ENCODE peak calls at places on chromosomes 12 and 14, in seven cellular contexts. One of them, this sample, is unnamed.
A peak's percentile ranks its signal among the peaks of the same experiment; 100 is the strongest.

GRCh38 chr12:62758216-62758615 is 176.7 kb downstream of the PPM1H start:
- DNase-seq in GM12878: no peak
- DNase-seq in SK-N-SH: no peak
- DNase-seq in K562: no peak
- DNase-seq in HepG2: no peak
- DNase-seq in HCT116: no peak
- DNase-seq in A549: no peak
- DNase-seq in this sample: no peak

GRCh38 chr14:49250109-49250508 is 336.1 kb downstream of the RPS29 start:
- DNase-seq in SK-N-SH: no peak
- DNase-seq in A549: no peak
- DNase-seq in HepG2: no peak
- DNase-seq in HCT116: no peak
- DNase-seq in K562: no peak
- DNase-seq in GM12878: no peak
- DNase-seq in this sample: no peak

GRCh38 chr14:85702937-85703336 is 173.0 kb downstream of the FLRT2 start:
- DNase-seq in K562: no peak
- DNase-seq in GM12878: no peak
- DNase-seq in HCT116: no peak
- DNase-seq in HepG2: no peak
- DNase-seq in SK-N-SH: no peak
- DNase-seq in A549: no peak
- DNase-seq in this sample: no peak

GRCh38 chr12:48510111-48510510 is 15.3 kb upstream of the OR8S1 start:
- DNase-seq in SK-N-SH: no peak
- DNase-seq in A549: no peak
- DNase-seq in GM12878: no peak
- DNase-seq in K562: no peak
- DNase-seq in HepG2: no peak
- DNase-seq in HCT116: no peak
- DNase-seq in this sample: no peak

GRCh38 chr12:47889040-47889439 is 15.8 kb downstream of the VDR start:
- DNase-seq in A549: no peak
- DNase-seq in GM12878: no peak
- DNase-seq in HCT116: no peak
- DNase-seq in HepG2: no peak
- DNase-seq in SK-N-SH: no peak
- DNase-seq in K562: no peak
- DNase-seq in this sample: no peak

GRCh38 chr12:92968201-92968813 is 39.2 kb upstream of the EEA1 start:
- DNase-seq in GM12878: no peak
- DNase-seq in K562: no peak
- DNase-seq in A549: no peak
- DNase-seq in SK-N-SH: no peak
- DNase-seq in HCT116: no peak
- DNase-seq in HepG2: no peak
- DNase-seq in this sample: no peak

GRCh38 chr12:45336331-45336730 is 120.4 kb downstream of the ANO6 start:
- DNase-seq in SK-N-SH: no peak
- DNase-seq in K562: no peak
- DNase-seq in HCT116: no peak
- DNase-seq in HepG2: no peak
- DNase-seq in A549: no peak
- DNase-seq in GM12878: no peak
- DNase-seq in this sample: no peak

GRCh38 chr12:57129311-57130288 is 1.3 kb downstream of the LRP1 start:
- DNase-seq in HCT116: no peak
- DNase-seq in K562: no peak
- DNase-seq in HepG2: no peak
- DNase-seq in A549: no peak
- DNase-seq in GM12878: no peak
- DNase-seq in SK-N-SH: peak; percentile 66
- DNase-seq in this sample: peak; percentile 64

GRCh38 chr12:49097381-49097780 is 2.8 kb upstream of the DHH start:
- DNase-seq in A549: no peak
- DNase-seq in HCT116: no peak
- DNase-seq in K562: peak; percentile 6
- DNase-seq in SK-N-SH: no peak
- DNase-seq in HepG2: no peak
- DNase-seq in GM12878: no peak
- DNase-seq in this sample: no peak

GRCh38 chr12:7935773-7936581 is at the start of gene SLC2A3:
- DNase-seq in GM12878: peak; percentile 65
- DNase-seq in A549: peak; percentile 38
- DNase-seq in HCT116: no peak
- DNase-seq in SK-N-SH: peak; percentile 43
- DNase-seq in HepG2: peak; percentile 84
- DNase-seq in K562: peak; percentile 74
- DNase-seq in this sample: peak; percentile 90

GRCh38 chr12:119180380-119181040 is 1.8 kb downstream of the HSPB8 start:
- DNase-seq in K562: peak; percentile 24
- DNase-seq in SK-N-SH: no peak
- DNase-seq in HCT116: no peak
- DNase-seq in HepG2: no peak
- DNase-seq in GM12878: no peak
- DNase-seq in A549: no peak
- DNase-seq in this sample: no peak

GRCh38 chr12:30847259-30847658 is 79.3 kb upstream of the TSPAN11 start:
- DNase-seq in K562: peak; percentile 40
- DNase-seq in A549: no peak
- DNase-seq in SK-N-SH: peak; percentile 44
- DNase-seq in HepG2: peak; percentile 66
- DNase-seq in HCT116: peak; percentile 62
- DNase-seq in GM12878: peak; percentile 28
- DNase-seq in this sample: peak; percentile 86

GRCh38 chr12:93563807-93564538 is 8.5 kb upstream of the SOCS2 start:
- DNase-seq in A549: peak; percentile 76
- DNase-seq in HCT116: peak; percentile 59
- DNase-seq in SK-N-SH: no peak
- DNase-seq in GM12878: no peak
- DNase-seq in K562: peak; percentile 33
- DNase-seq in HepG2: peak; percentile 100
- DNase-seq in this sample: peak; percentile 47

GRCh38 chr12:65098364-65098763 is 22.7 kb downstream of the WIF1 start:
- DNase-seq in A549: no peak
- DNase-seq in HCT116: no peak
- DNase-seq in GM12878: no peak
- DNase-seq in K562: no peak
- DNase-seq in SK-N-SH: no peak
- DNase-seq in HepG2: no peak
- DNase-seq in this sample: no peak

GRCh38 chr14:69711471-69712216 is 55.3 kb upstream of the SRSF5 start:
- DNase-seq in SK-N-SH: no peak
- DNase-seq in K562: no peak
- DNase-seq in HepG2: no peak
- DNase-seq in A549: no peak
- DNase-seq in GM12878: no peak
- DNase-seq in HCT116: no peak
- DNase-seq in this sample: no peak

GRCh38 chr12:47825239-47825639 is 5.5 kb upstream of the HDAC7 start:
- DNase-seq in K562: no peak
- DNase-seq in GM12878: no peak
- DNase-seq in HepG2: no peak
- DNase-seq in A549: peak; percentile 21
- DNase-seq in SK-N-SH: no peak
- DNase-seq in HCT116: no peak
- DNase-seq in this sample: peak; percentile 34

DNA sequence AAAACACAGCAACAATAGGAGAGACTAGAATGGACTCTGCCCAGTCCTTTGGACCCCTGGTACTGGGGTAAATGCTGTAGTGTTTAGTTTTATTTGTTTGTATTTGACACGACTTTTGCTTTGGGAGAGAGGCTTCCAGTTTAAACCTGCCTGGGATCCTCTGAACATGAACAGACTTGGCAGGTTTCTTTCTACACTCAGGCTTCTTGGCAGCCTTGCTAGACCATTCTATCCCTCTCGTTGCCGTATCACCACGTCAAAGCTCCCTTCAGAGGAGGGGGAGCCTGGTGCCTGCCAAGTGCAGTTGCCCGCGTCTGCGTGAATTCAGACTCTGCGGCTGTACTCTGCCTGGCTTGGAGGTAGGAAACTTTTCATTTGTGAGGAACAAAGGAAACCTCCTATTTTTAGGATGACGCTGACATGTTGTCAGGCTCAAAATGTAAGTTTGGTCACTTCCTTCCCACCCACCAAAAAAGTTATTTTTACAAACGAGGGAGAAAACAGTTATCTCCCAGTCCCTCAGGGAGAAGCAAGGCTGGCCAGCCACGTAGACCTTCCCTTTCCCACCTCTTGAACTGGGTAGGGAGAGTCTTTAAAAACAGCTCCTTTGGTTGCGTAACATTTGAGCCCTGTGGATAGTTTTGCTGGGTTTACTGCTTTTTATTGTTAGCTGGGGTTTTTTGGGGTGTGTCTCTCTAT is 26.0 kb downstream of the CD9 start:
- DNase-seq in HCT116: no peak
- DNase-seq in K562: no peak
- DNase-seq in GM12878: no peak
- DNase-seq in SK-N-SH: no peak
- DNase-seq in HepG2: peak; percentile 77
- DNase-seq in A549: no peak
- DNase-seq in this sample: no peak
- H3K4me2 ChIP-seq in HCT116: no peak overlapping the region
- H3K4me2 ChIP-seq in K562: no peak overlapping the region
- H3K4me2 ChIP-seq in GM12878: no peak overlapping the region
- H3K4me2 ChIP-seq in SK-N-SH: no peak overlapping the region
- H3K4me2 ChIP-seq in HepG2: peak overlapping the region; percentile 88
- H3K4me2 ChIP-seq in A549: no peak overlapping the region
- H3K4me2 ChIP-seq in this sample: no peak overlapping the region

DNA sequence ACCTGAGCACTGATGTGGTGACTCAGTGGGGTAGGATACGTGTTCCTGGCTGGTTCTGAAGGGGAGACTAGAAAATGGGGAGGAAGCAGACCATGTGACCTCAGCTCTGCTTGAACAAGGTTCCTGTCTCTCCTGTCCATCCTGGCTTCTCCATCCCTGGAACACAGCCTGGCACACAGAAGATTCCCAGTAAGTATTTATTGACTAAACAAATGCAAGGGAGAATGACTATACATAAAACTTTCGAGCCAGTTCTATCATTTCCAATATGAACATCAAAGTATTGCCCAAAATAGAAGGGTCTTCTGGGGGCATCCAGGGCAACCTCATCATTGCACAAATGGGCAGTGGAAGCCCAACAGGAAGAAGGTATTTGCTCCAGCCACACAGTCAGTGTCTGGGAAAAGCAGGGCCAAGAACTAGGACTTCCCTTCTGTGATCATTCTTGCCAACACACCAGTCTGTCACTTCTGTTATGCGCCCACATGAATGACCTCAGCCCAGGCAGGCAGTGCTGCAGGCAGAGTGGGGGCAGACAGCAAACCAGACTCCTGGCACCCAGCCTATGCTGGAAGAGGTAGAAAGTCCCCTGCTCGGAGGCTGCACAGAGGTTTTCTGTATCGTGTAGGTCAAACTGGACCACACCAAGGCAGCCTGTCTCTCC is 5.6 kb upstream of the SERPINA9 start:
- DNase-seq in K562: no peak
- DNase-seq in HepG2: peak; percentile 74
- DNase-seq in HCT116: no peak
- DNase-seq in GM12878: peak; percentile 61
- DNase-seq in A549: no peak
- DNase-seq in SK-N-SH: no peak
- DNase-seq in this sample: no peak
- TF ChIP-seq REST in K562: no peak
- TF ChIP-seq REST in HepG2: no peak
- TF ChIP-seq REST in HCT116: no peak
- TF ChIP-seq REST in GM12878: no peak
- TF ChIP-seq REST in A549: no peak
- TF ChIP-seq REST in SK-N-SH: no peak
- TF ChIP-seq REST in this sample: no peak

GRCh38 chr12:70787612-70788011 is 132.9 kb downstream of the PTPRR start:
- DNase-seq in GM12878: no peak
- DNase-seq in HepG2: no peak
- DNase-seq in A549: no peak
- DNase-seq in SK-N-SH: peak; percentile 11
- DNase-seq in HCT116: no peak
- DNase-seq in K562: no peak
- DNase-seq in this sample: no peak

GRCh38 chr12:70785896-70786295 is 134.6 kb downstream of the PTPRR start:
- DNase-seq in HCT116: no peak
- DNase-seq in SK-N-SH: no peak
- DNase-seq in HepG2: no peak
- DNase-seq in GM12878: no peak
- DNase-seq in K562: no peak
- DNase-seq in A549: no peak
- DNase-seq in this sample: no peak

GRCh38 chr12:70784042-70784668 is 136.4 kb downstream of the PTPRR start:
- DNase-seq in SK-N-SH: no peak
- DNase-seq in HepG2: no peak
- DNase-seq in HCT116: no peak
- DNase-seq in GM12878: no peak
- DNase-seq in K562: no peak
- DNase-seq in A549: no peak
- DNase-seq in this sample: no peak

GRCh38 chr12:70783455-70783854 is 137.1 kb downstream of the PTPRR start:
- DNase-seq in HCT116: no peak
- DNase-seq in A549: no peak
- DNase-seq in GM12878: no peak
- DNase-seq in SK-N-SH: no peak
- DNase-seq in K562: no peak
- DNase-seq in HepG2: no peak
- DNase-seq in this sample: no peak

GRCh38 chr12:70788774-70789173 is 131.8 kb downstream of the PTPRR start:
- DNase-seq in GM12878: no peak
- DNase-seq in HepG2: no peak
- DNase-seq in A549: no peak
- DNase-seq in K562: no peak
- DNase-seq in HCT116: no peak
- DNase-seq in SK-N-SH: no peak
- DNase-seq in this sample: peak; percentile 24
- H3K4me2 ChIP-seq in GM12878: no peak overlapping the region
- H3K4me2 ChIP-seq in HepG2: no peak overlapping the region
- H3K4me2 ChIP-seq in A549: no peak overlapping the region
- H3K4me2 ChIP-seq in K562: no peak overlapping the region
- H3K4me2 ChIP-seq in HCT116: no peak overlapping the region
- H3K4me2 ChIP-seq in SK-N-SH: no peak overlapping the region
- H3K4me2 ChIP-seq in this sample: no peak overlapping the region

GRCh38 chr14:23322568-23323517 is 1.6 kb downstream of the PABPN1 start:
- DNase-seq in GM12878: no peak
- DNase-seq in A549: no peak
- DNase-seq in HCT116: no peak
- DNase-seq in K562: no peak
- DNase-seq in SK-N-SH: no peak
- DNase-seq in HepG2: no peak
- DNase-seq in this sample: no peak

GRCh38 chr14:23323838-23324454 is 2.7 kb downstream of the PABPN1 start:
- DNase-seq in GM12878: no peak
- DNase-seq in HepG2: no peak
- DNase-seq in K562: no peak
- DNase-seq in SK-N-SH: no peak
- DNase-seq in A549: no peak
- DNase-seq in HCT116: no peak
- DNase-seq in this sample: no peak

GRCh38 chr14:23319746-23320583 is 1.3 kb upstream of the PABPN1 start:
- DNase-seq in HepG2: no peak
- DNase-seq in A549: no peak
- DNase-seq in K562: no peak
- DNase-seq in SK-N-SH: no peak
- DNase-seq in GM12878: no peak
- DNase-seq in HCT116: no peak
- DNase-seq in this sample: no peak

GRCh38 chr14:23320584-23321571 is at the start of gene PABPN1:
- DNase-seq in GM12878: peak; percentile 99
- DNase-seq in A549: peak; percentile 98
- DNase-seq in K562: peak; percentile 93
- DNase-seq in HepG2: peak; percentile 100
- DNase-seq in SK-N-SH: peak; percentile 94
- DNase-seq in HCT116: peak; percentile 100
- DNase-seq in this sample: peak; percentile 100

GRCh38 chr14:23321572-23322547 is 603 bp downstream of the PABPN1 start:
- DNase-seq in HepG2: peak; percentile 71
- DNase-seq in GM12878: no peak
- DNase-seq in HCT116: no peak
- DNase-seq in K562: peak; percentile 81
- DNase-seq in SK-N-SH: peak; percentile 74
- DNase-seq in A549: peak; percentile 41
- DNase-seq in this sample: peak; percentile 58
- TF ChIP-seq REST in HepG2: peak; percentile 33
- TF ChIP-seq REST in GM12878: no peak
- TF ChIP-seq REST in HCT116: no peak
- TF ChIP-seq REST in K562: no peak
- TF ChIP-seq REST in SK-N-SH: no peak
- TF ChIP-seq REST in A549: no peak
- TF ChIP-seq REST in this sample: no peak